ENCODE peak calls at places on chromosomes 2 and 18, in eight cellular contexts. X, A, G, S, D, O, U and Y are unnamed samples. For H3K4me1, the result is how much of the 10 kb centered on the place peaks cover.

GRCh38 chr2:106990307-106990706 is 104.3 kb upstream of the ST6GAL2 start:
- DNase-seq in A (no peak), U (no peak), D (no peak), G (no peak), O (no peak), S (no peak), X (no peak), Y (no peak)

GRCh38 chr18:12014091-12014490 is 32.8 kb downstream of the IMPA2 start:
- DNase-seq in O (no peak), G (no peak), S (no peak), X (no peak), A (no peak), U (no peak), D (no peak), Y (no peak)

GRCh38 chr2:98508690-98509054 is 64.0 kb downstream of the INPP4A start:
- DNase-seq in U (no peak), A (peak), X (peak), S (no peak), G (peak), O (peak), D (no peak), Y (peak)

GRCh38 chr2:9480157-9480556 is 5.8 kb downstream of the IAH1 start:
- DNase-seq in D (no peak), O (no peak), U (no peak), X (no peak), A (no peak), S (no peak), G (no peak), Y (no peak)

GRCh38 chr2:164910091-164910899 is 45.0 kb downstream of the SLC38A11 start:
- DNase-seq in S (no peak), X (peak), D (no peak), O (no peak), G (no peak), U (peak), A (peak), Y (no peak)

GRCh38 chr2:240416821-240417220 is 18.6 kb upstream of the GPC1 start:
- DNase-seq in D (no peak), A (no peak), S (no peak), X (no peak), O (no peak), U (no peak), G (no peak), Y (no peak)

GRCh38 chr2:8673381-8673780 is 8.5 kb upstream of the ID2 start:
- DNase-seq in G (no peak), O (no peak), U (no peak), D (no peak), A (no peak), S (no peak), X (no peak), Y (no peak)

GRCh38 chr2:12321886-12322285 is 394.9 kb upstream of the TRIB2 start:
- DNase-seq in A (no peak), U (no peak), D (no peak), G (no peak), X (no peak), O (no peak), S (no peak), Y (no peak)

GRCh38 chr2:221429741-221430491 is 142.2 kb downstream of the EPHA4 start:
- DNase-seq in X (peak), S (no peak), A (peak), D (no peak), G (peak), U (no peak), O (no peak), Y (peak)

GRCh38 chr2:182587831-182588230 is 128.2 kb upstream of the DNAJC10 start:
- DNase-seq in X (no peak), S (no peak), A (peak), U (peak), O (no peak), D (no peak), G (no peak), Y (no peak)

GRCh38 chr2:54579061-54579681 is 123.0 kb downstream of the SPTBN1 start:
- DNase-seq in D (no peak), A (no peak), G (no peak), U (no peak), S (no peak), X (no peak), O (no peak), Y (no peak)
- H3K4me1 ChIP-seq in D (half or more), A (under half), G (under half), U (under half), S (half or more), X (half or more), O (under half), Y (under half)

GRCh38 chr2:173008786-173009185 is 66.9 kb upstream of the MAP3K20 start:
- DNase-seq in A (no peak), S (no peak), X (no peak), U (no peak), O (no peak), G (no peak), D (no peak), Y (no peak)
- H3K4me3 ChIP-seq in A (no peak), S (no peak), X (no peak), U (no peak), O (no peak), G (no peak), D (no peak), Y (no peak)

DNA sequence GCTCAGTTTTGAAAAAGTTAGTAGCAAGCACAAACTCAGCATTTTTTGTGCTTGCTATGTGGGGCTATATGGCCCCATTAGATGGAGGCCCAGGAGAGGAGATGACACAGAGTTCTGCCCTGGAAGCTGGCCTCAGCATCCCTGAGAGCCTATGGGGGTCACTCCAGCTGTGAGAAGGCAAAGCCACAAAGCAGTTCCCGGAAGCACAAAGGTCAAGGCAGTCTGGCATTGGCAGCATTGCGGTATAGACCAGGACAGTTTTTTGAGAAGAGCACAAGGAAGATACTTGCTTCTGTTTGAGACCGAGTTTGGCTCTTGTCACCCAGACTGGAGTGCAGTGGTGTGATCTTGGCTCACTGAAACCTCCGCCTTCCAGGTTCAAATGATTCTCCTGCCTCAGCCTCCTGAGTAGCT is 7.5 kb upstream of the ITPRIPL1 start:
- DNase-seq in U (no peak), D (no peak), X (no peak), A (no peak), S (no peak), O (peak), G (no peak), Y (no peak)
- H3K4me1 ChIP-seq in U (under half), D (under half), X (under half), A (under half), S (under half), O (under half), G (under half), Y (under half)

GRCh38 chr18:77096936-77097886 is 35.4 kb downstream of the MBP start:
- DNase-seq in A (no peak), D (no peak), S (no peak), U (peak), G (no peak), O (no peak), X (no peak), Y (no peak)

GRCh38 chr18:77099501-77100370 is 32.8 kb downstream of the MBP start:
- DNase-seq in D (no peak), A (no peak), G (no peak), O (no peak), U (peak), X (no peak), S (no peak), Y (peak)

GRCh38 chr18:77098033-77098432 is 34.5 kb downstream of the MBP start:
- DNase-seq in G (no peak), X (no peak), D (no peak), O (no peak), A (peak), S (no peak), U (no peak), Y (no peak)

GRCh38 chr18:77100751-77101355 is 31.7 kb downstream of the MBP start:
- DNase-seq in G (no peak), S (no peak), O (no peak), U (no peak), A (peak), X (no peak), D (no peak), Y (no peak)

DNA sequence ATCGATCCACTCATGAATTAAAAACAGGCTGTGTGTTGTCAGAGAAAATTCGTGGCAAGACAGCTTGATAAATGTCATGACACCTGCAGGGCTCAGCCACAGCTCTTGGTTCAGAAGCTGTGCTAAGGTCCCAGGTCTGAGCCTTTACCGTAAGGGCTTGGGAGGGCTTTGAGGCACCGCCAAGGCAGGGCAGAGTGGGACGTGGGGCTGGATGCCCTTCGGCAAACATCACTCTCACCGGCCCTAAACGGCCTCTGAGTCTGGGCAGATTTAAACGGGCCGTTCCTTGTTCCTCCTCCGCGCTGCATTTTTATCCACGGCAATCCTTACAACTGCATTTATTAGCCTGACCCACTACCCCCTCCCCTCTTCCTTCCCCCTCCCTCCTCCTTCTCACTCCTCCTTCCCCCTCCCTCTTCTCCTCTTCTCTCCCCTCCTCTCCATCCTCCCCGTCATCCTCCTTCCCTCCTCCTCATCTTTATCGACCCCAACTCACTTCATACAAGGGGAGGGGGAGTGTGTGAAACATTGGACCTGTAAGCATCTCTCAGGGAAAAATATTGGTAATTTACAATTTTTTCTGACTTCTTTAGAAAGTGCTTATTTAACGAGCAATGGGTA is 33.9 kb downstream of the MBP start:
- DNase-seq in A (peak), S (no peak), D (no peak), X (no peak), O (no peak), G (no peak), U (peak), Y (peak)
- H3K4me3 ChIP-seq in A (no peak), S (no peak), D (no peak), X (no peak), O (no peak), G (no peak), U (no peak), Y (no peak)

DNA sequence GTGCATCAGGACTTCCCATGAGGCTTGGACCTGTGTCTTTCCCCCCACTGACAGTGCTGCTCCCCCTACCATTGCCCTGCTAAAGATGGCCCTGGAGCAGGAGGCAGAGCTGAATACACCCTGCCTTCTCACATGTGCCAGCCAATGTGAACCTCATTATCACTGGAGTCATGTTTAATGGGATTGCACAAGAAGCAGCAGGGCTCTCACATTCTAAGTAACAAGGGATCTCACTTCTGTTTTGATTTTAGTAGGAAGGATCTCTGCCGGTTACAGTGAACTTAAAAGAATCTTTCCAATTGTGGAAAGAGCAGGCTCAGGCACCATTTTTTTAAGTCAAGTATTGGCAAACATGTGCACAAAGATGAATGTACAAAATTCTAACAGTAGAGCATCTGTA is 322.1 kb upstream of the MEX3C start:
- DNase-seq in S (no peak), D (no peak), O (no peak), A (no peak), U (peak), G (no peak), X (no peak), Y (no peak)
- H3K4me1 ChIP-seq in S (under half), D (under half), O (under half), A (half or more), U (under half), G (under half), X (under half), Y (under half)

DNA sequence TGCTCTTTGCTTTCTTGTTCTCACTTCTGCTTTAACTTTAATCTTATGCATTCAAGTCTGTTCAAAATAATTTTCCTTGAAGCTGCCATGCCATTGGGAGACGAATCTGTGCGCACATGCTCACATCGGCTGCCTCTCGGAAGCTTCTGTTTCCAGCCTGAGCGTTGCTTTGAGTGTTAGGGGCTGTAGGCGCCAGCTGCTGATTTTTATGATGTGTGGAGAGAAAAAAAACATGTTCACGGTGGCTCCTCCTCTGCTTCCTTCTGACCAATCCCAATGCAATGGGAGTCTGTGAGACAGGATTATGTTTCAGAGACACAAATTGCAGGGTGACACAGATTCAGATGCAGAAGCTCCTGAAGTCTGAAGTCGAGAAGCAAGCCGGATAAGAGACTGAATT is at the start of gene MC4R:
- DNase-seq in D (no peak), G (no peak), X (no peak), U (peak), A (peak), S (peak), O (no peak), Y (peak)
- H3K4me3 ChIP-seq in D (no peak), G (no peak), X (no peak), U (no peak), A (peak), S (peak), O (no peak), Y (no peak)

DNA sequence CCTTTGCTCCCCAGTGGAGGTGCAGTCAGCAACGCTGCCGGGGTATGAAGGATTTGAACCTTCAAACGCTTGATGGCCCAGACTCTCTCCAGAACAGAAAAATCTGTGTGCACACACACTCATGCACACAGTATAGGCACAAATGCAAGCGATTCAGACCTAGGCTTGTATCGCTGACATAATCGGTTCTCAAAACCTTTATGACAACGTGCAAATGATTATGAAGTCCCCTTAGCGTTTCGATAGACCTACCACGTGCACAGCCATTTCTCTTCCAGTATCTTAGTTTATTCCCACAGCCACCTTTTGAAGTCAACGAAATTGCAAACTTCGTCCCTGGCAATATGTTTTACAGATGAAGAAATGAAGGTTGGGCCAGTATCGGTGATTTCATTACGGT is 138.9 kb upstream of the MYCN start:
- DNase-seq in X (no peak), S (no peak), U (no peak), G (no peak), O (no peak), A (no peak), D (no peak), Y (no peak)
- H3K4me1 ChIP-seq in X (under half), S (under half), U (under half), G (under half), O (under half), A (under half), D (under half), Y (under half)